ENCODE peak calls at places on chromosomes 4 and X, in five cellular contexts. U, M, S, R and O are unnamed samples.

GRCh38 chr4:68871772-68872441 is 56.1 kb downstream of the UGT2B10 start:
- DNase-seq in U (no peak), M (no peak), S (no peak), R (no peak), O (no peak)

GRCh38 chrX:17375361-17375630 is 296 bp downstream of the NHS start:
- DNase-seq in U (no peak), M (peak), S (no peak), R (no peak), O (no peak)

GRCh38 chr4:184310171-184310567 is 92.5 kb upstream of the ENPP6 start:
- DNase-seq in U (no peak), M (peak), S (peak), R (no peak), O (no peak)

GRCh38 chr4:53991821-53992220 is 72.6 kb downstream of the CHIC2 start:
- DNase-seq in U (no peak), M (no peak), S (no peak), R (no peak), O (no peak)

GRCh38 chr4:148060264-148061138 is 328.6 kb downstream of the ARHGAP10 start:
- DNase-seq in U (no peak), M (no peak), S (no peak), R (no peak), O (no peak)

GRCh38 chrX:119486745-119487144 is 18.5 kb downstream of the SLC25A5 start:
- DNase-seq in U (no peak), M (no peak), S (no peak), R (no peak), O (no peak)

GRCh38 chrX:53281321-53281822 is at the start of gene IQSEC2:
- DNase-seq in U (peak), M (peak), S (no peak), R (peak), O (peak)

GRCh38 chr4:3750334-3750733 is 15.9 kb upstream of the ADRA2C start:
- DNase-seq in U (no peak), M (no peak), S (no peak), R (no peak), O (no peak)

GRCh38 chr4:139858436-139859225 is 193.0 kb downstream of the MGST2 start:
- DNase-seq in U (no peak), M (no peak), S (no peak), R (no peak), O (no peak)

GRCh38 chr4:126735294-126736132 is 897.2 kb upstream of the INTU start:
- DNase-seq in U (no peak), M (no peak), S (no peak), R (no peak), O (no peak)

GRCh38 chrX:138925330-138925729 is 213.8 kb upstream of the FGF13 start:
- DNase-seq in U (no peak), M (no peak), S (no peak), R (no peak), O (no peak)

GRCh38 chrX:45748443-45748842 is 547.8 kb upstream of the DIPK2B start:
- DNase-seq in U (no peak), M (no peak), S (no peak), R (no peak), O (no peak)

GRCh38 chr4:10104211-10104990 is 12.2 kb downstream of the WDR1 start:
- DNase-seq in U (no peak), M (no peak), S (no peak), R (no peak), O (no peak)

GRCh38 chrX:15173411-15173810 is 96.5 kb downstream of the ASB9 start:
- DNase-seq in U (no peak), M (no peak), S (no peak), R (no peak), O (no peak)

GRCh38 chrX:39899876-39900787 is 197.6 kb downstream of the BCOR start:
- DNase-seq in U (no peak), M (no peak), S (no peak), R (peak), O (no peak)

GRCh38 chrX:28843817-28844216 is 256.6 kb downstream of the IL1RAPL1 start:
- DNase-seq in U (no peak), M (peak), S (no peak), R (no peak), O (no peak)

GRCh38 chr4:137370206-137370633 is 162.1 kb downstream of the PCDH18 start:
- DNase-seq in U (no peak), M (no peak), S (no peak), R (no peak), O (no peak)

GRCh38 chrX:39777623-39778025 is 320.1 kb downstream of the BCOR start:
- DNase-seq in U (no peak), M (no peak), S (no peak), R (no peak), O (no peak)

GRCh38 chr4:5988086-5988845 is 30.0 kb downstream of the C4orf50 start:
- DNase-seq in U (no peak), M (peak), S (peak), R (peak), O (no peak)

GRCh38 chr4:187065836-187066235 is 342.2 kb upstream of the FAT1 start:
- DNase-seq in U (no peak), M (no peak), S (no peak), R (no peak), O (no peak)

GRCh38 chr4:174281182-174281737 is 2.2 kb downstream of the FBXO8 start:
- DNase-seq in U (no peak), M (no peak), S (no peak), R (no peak), O (no peak)

GRCh38 chr4:123830920-123831319 is 434.3 kb downstream of the SPRY1 start:
- DNase-seq in U (no peak), M (no peak), S (no peak), R (no peak), O (no peak)

GRCh38 chr4:140252144-140252741 is 98.3 kb upstream of the MAML3 start:
- DNase-seq in U (peak), M (peak), S (no peak), R (peak), O (no peak)

GRCh38 chr4:184669251-184669650 is 19.7 kb downstream of the PRIMPOL start:
- DNase-seq in U (no peak), M (no peak), S (no peak), R (no peak), O (no peak)

GRCh38 chrX:13432376-13432775 is 112.5 kb upstream of the ATXN3L start:
- DNase-seq in U (no peak), M (no peak), S (no peak), R (peak), O (no peak)

GRCh38 chr4:184246426-184246825 is 28.8 kb upstream of the ENPP6 start:
- DNase-seq in U (no peak), M (no peak), S (no peak), R (no peak), O (no peak)

GRCh38 chr4:17232575-17233253 is 279.2 kb downstream of the QDPR start:
- DNase-seq in U (no peak), M (no peak), S (no peak), R (no peak), O (no peak)

GRCh38 chr4:137376312-137376711 is 156.0 kb downstream of the PCDH18 start:
- DNase-seq in U (no peak), M (no peak), S (no peak), R (no peak), O (no peak)

GRCh38 chr4:114257516-114257915 is 278.1 kb upstream of the ARSJ start:
- DNase-seq in U (no peak), M (no peak), S (no peak), R (no peak), O (no peak)

GRCh38 chr4:48939785-48940184 is 33.2 kb upstream of the OCIAD2 start:
- DNase-seq in U (no peak), M (no peak), S (no peak), R (no peak), O (no peak)

GRCh38 chrX:31092476-31092875 is 20.6 kb upstream of the FTHL17 start:
- DNase-seq in U (no peak), M (no peak), S (no peak), R (no peak), O (no peak)

GRCh38 chrX:130055899-130056298 is 54.4 kb downstream of the ELF4 start:
- DNase-seq in U (no peak), M (peak), S (no peak), R (no peak), O (no peak)